ENCODE peak calls at places on chromosomes 3 and 15, in ten cellular contexts. H is ovary; Z is IMR-90; R is lower leg skin; A is progenitor cell of endocrine pancreas; P is neural progenitor cell; B is CD4-positive, alpha-beta T cell; Q is A549; D is tibial artery; M is cardiac fibroblast. I is an unnamed sample.

GRCh38 chr3:14425574-14426304 is 23.3 kb downstream of the SLC6A6 start:
- DNase-seq in M (no peak), Z (no peak), H (no peak), D (no peak), P (no peak), Q (no peak), B (peak; percentile 45), R (no peak), A (no peak), I (no peak)

GRCh38 chr15:70012895-70013294 is 84.8 kb downstream of the TLE3 start:
- DNase-seq in P (no peak), H (no peak), Z (no peak), R (no peak), Q (no peak), B (no peak), D (no peak), M (no peak), A (no peak), I (no peak)

GRCh38 chr15:52392008-52392687 is 96.5 kb upstream of the MYO5C start:
- DNase-seq in P (no peak), Z (peak; percentile 45), H (no peak), R (no peak), A (no peak), B (no peak), M (peak; percentile 29), Q (peak; percentile 14), D (no peak), I (no peak)

GRCh38 chr3:153096611-153097200 is 65.3 kb upstream of the RAP2B start:
- DNase-seq in D (no peak), Q (no peak), M (no peak), A (no peak), H (no peak), R (no peak), B (no peak), Z (peak; percentile 7), P (no peak), I (no peak)

GRCh38 chr15:40696228-40696627 is 1.3 kb downstream of the RAD51 start:
- DNase-seq in A (no peak), P (no peak), M (no peak), Z (no peak), B (no peak), H (no peak), D (no peak), Q (no peak), R (no peak), I (no peak)

GRCh38 chr3:38038447-38038911 is 529 bp upstream of the DLEC1 start:
- DNase-seq in H (no peak), B (no peak), Q (no peak), Z (no peak), R (no peak), A (no peak), M (no peak), D (no peak), P (no peak), I (no peak)

GRCh38 chr3:184513276-184514150 is 48.1 kb upstream of the EPHB3 start:
- DNase-seq in D (peak; percentile 86), Q (peak; percentile 55), A (peak; percentile 89), R (peak; percentile 81), Z (peak; percentile 67), P (peak; percentile 96), B (peak; percentile 80), H (peak; percentile 93), M (peak; percentile 83), I (peak; percentile 94)

GRCh38 chr3:114216186-114216970 is 21.0 kb downstream of the ZNF80 start:
- DNase-seq in A (no peak), D (no peak), R (no peak), H (no peak), B (no peak), P (no peak), M (peak; percentile 23), Z (peak; percentile 19), Q (no peak), I (no peak)

GRCh38 chr15:90987561-90988141 is 6.7 kb downstream of the PRC1 start:
- DNase-seq in H (no peak), A (no peak), Z (no peak), D (no peak), R (no peak), M (no peak), B (no peak), Q (no peak), P (no peak), I (no peak)

GRCh38 chr3:139797724-139798343 is 120.1 kb upstream of the NMNAT3 start:
- DNase-seq in B (no peak), Q (peak; percentile 5), A (peak; percentile 56), D (no peak), P (peak; percentile 76), R (no peak), H (peak; percentile 71), Z (peak; percentile 6), M (peak; percentile 43), I (peak; percentile 65)

GRCh38 chr3:112858410-112859069 is 11.9 kb upstream of the CD200R1L start:
- DNase-seq in D (no peak), Q (no peak), B (no peak), H (no peak), M (no peak), P (no peak), A (no peak), Z (peak; percentile 10), R (no peak), I (no peak)

GRCh38 chr3:139532996-139533395 is 6.5 kb downstream of the RBP1 start:
- DNase-seq in P (peak; percentile 60), R (no peak), M (no peak), A (no peak), Z (peak; percentile 5), B (no peak), D (no peak), H (peak; percentile 59), Q (no peak), I (no peak)

GRCh38 chr15:52537459-52537858 is 8.8 kb upstream of the MYO5A start:
- DNase-seq in Z (no peak), Q (no peak), M (no peak), B (no peak), H (no peak), R (no peak), A (no peak), P (no peak), D (no peak), I (no peak)

GRCh38 chr15:72907733-72908132 is 124.2 kb upstream of the ADPGK start:
- DNase-seq in R (no peak), B (no peak), D (no peak), H (peak; percentile 61), Z (no peak), P (no peak), Q (no peak), A (no peak), M (peak; percentile 66), I (no peak)

GRCh38 chr15:72902929-72903260 is 119.3 kb upstream of the ADPGK start:
- DNase-seq in H (no peak), R (no peak), Q (no peak), B (no peak), P (no peak), Z (no peak), A (no peak), M (no peak), D (no peak), I (no peak)

DNA sequence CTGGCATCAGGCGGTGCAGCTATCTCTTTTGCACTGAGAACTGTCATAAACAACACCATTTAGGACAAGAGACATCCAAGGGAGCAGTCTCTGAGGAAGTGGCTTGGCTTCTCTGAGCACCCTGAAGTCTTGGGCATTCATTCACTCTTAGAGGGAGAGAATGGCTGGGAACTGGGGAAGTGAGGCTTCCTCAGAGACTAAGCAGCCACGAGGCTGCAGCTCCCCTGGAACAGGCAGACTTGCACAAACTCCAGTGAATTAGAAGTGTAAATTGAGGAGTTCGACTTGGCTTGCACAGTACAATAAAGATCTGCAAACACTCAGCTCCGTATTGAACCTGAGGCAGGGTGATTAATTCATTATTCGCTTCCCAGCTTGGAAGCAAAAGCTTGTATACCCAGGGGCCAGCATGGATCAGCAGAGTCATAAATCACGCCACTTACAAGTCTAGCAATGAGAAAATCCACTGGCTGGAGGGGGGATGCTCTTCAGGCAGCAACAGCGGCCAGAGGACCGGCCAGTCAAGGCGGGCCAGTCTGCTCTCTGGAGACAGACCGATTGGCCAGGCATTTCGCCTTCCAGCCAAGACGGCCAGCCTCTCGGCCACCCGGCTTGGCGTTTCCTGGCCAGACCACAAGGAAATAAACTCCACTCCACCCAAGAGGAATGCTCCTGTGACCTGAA is 118.8 kb upstream of the ADPGK start:
- DNase-seq in Z (peak; percentile 74), M (peak; percentile 91), H (peak; percentile 70), D (peak; percentile 61), P (no peak), Q (no peak), A (no peak), R (peak; percentile 21), B (no peak), I (no peak)
- TF ChIP-seq CTCF in Z (no peak), M (no peak), H (no peak), D (no peak), P (no peak), Q (no peak), A (no peak), R (no peak), B (no peak), I (no peak)

DNA sequence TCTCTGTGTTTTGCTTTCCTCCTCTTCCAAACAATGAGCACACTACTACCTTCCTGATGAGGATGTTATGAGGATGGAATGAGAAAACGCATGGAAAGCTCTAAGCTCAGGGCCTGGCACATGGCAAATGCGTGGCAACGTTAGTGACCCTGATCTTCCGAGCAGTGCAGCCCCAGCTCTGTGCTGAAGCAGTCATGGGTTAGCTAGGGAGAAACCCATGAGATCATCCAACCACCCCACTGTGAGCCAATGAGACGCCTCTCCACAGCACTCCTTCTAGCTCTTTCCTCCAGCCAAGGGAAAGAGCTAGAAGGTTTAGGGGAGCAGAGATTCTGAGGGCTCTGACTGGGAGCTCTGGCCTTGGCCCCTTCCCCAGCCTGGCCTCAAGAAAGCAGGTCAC is 4.5 kb downstream of the CPN2 start:
- DNase-seq in A (no peak), H (no peak), B (no peak), M (no peak), R (no peak), P (no peak), Z (peak; percentile 54), D (no peak), Q (no peak), I (no peak)
- TF ChIP-seq CTCF in A (no peak), H (no peak), B (no peak), M (no peak), R (no peak), P (no peak), Z (no peak), D (no peak), Q (no peak), I (no peak)

GRCh38 chr15:26890988-26891387 is 24.1 kb downstream of the GABRA5 start:
- DNase-seq in H (no peak), P (no peak), R (no peak), M (no peak), D (no peak), Q (no peak), B (no peak), Z (no peak), A (no peak), I (no peak)
- TF ChIP-seq CTCF in H (no peak), P (no peak), R (no peak), M (no peak), D (no peak), Q (no peak), B (no peak), Z (no peak), A (no peak), I (no peak)

DNA sequence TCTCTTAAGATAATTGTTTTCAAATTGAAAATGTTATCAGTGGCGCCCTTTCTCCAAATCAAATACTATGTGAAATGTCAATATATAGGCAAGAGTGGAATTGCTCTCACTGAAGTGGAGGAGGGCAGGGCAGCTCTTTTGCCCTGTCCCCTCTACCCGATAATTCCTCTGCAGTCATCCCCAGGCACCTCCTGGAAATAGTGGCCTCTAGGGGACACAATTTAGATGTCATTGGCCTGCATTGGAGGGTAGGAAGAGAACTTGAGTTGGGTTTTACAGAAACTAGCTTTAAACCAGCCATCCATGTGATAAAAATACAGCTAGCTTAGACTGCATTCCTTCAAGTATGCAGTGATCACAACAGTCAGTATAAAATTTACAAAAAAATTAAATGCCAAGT is 288.9 kb downstream of the EDEM1 start:
- DNase-seq in H (no peak), M (no peak), A (no peak), Q (no peak), B (no peak), P (no peak), Z (no peak), R (no peak), D (no peak), I (no peak)
- TF ChIP-seq CTCF in H (no peak), M (no peak), A (no peak), Q (no peak), B (no peak), P (peak; percentile 4), Z (no peak), R (no peak), D (no peak), I (no peak)

I was measured in neural crest cell.